ENCODE peak calls at places on chromosomes 5 and 9, in four cellular contexts. H is dorsolateral prefrontal cortex, E is heart right ventricle, Z is tibial nerve. L is an unnamed sample.

GRCh38 chr5:43017438-43017820 is 22.7 kb downstream of the ANXA2R start:
- DNase-seq in H (no peak), E (no peak), Z (no peak), L (no peak)

GRCh38 chr5:96968074-96968473 is 32.2 kb downstream of the LNPEP start:
- DNase-seq in H (no peak), E (no peak), Z (no peak), L (no peak)

GRCh38 chr5:65186646-65187227 is 295.0 kb downstream of the ADAMTS6 start:
- DNase-seq in Z (no peak), E (no peak), H (no peak), L (no peak)

GRCh38 chr9:68455436-68455835 is 85.2 kb downstream of the TMEM252 start:
- DNase-seq in Z (no peak), E (no peak), H (peak), L (no peak)

GRCh38 chr9:36840895-36841536 is 193.1 kb downstream of the PAX5 start:
- DNase-seq in H (no peak), Z (no peak), E (no peak), L (no peak)

GRCh38 chr5:124285071-124285470 is 461.4 kb downstream of the ZNF608 start:
- DNase-seq in E (no peak), H (no peak), Z (no peak), L (peak)

GRCh38 chr9:21104787-21105186 is 27.0 kb upstream of the IFNB1 start:
- DNase-seq in E (no peak), H (no peak), Z (no peak), L (no peak)

GRCh38 chr9:127050152-127050551 is 72.3 kb downstream of the ANGPTL2 start:
- DNase-seq in H (no peak), Z (no peak), E (no peak), L (no peak)

GRCh38 chr9:112059145-112059979 is 115.7 kb downstream of the SUSD1 start:
- DNase-seq in Z (no peak), E (no peak), H (no peak), L (no peak)

GRCh38 chr5:139637438-139638089 is 10.6 kb upstream of the CXXC5 start:
- DNase-seq in E (peak), H (peak), Z (peak), L (peak)

GRCh38 chr5:131148835-131149234 is 16.2 kb downstream of the HINT1 start:
- DNase-seq in E (no peak), Z (no peak), H (no peak), L (no peak)

GRCh38 chr9:70260007-70260443 is 1.2 kb downstream of the SMC5 start:
- DNase-seq in Z (no peak), H (no peak), E (no peak), L (no peak)

GRCh38 chr5:106454651-106455415 is 1215.9 kb downstream of the EFNA5 start:
- DNase-seq in E (no peak), H (no peak), Z (no peak), L (no peak)

GRCh38 chr9:98332405-98332831 is 77.0 kb upstream of the TBC1D2 start:
- DNase-seq in H (no peak), Z (no peak), E (no peak), L (no peak)

GRCh38 chr5:181221105-181221791 is 1.8 kb upstream of the TRIM41 start:
- DNase-seq in Z (no peak), H (no peak), E (no peak), L (no peak)

GRCh38 chr9:99356512-99356971 is 134.5 kb downstream of the SEC61B start:
- DNase-seq in E (peak), Z (no peak), H (peak), L (peak)

GRCh38 chr5:431711-432050 is 11.3 kb upstream of the EXOC3 start:
- DNase-seq in E (no peak), Z (no peak), H (no peak), L (no peak)

GRCh38 chr9:110123364-110124095 is 84.4 kb downstream of the C9orf152 start:
- DNase-seq in E (no peak), H (no peak), Z (no peak), L (no peak)

GRCh38 chr5:79974896-79975295 is 16.2 kb downstream of the MTX3 start:
- DNase-seq in Z (no peak), H (no peak), E (no peak), L (no peak)

GRCh38 chr5:132475531-132475930 is 15.0 kb downstream of the IRF1 start:
- DNase-seq in E (no peak), H (no peak), Z (no peak), L (no peak)

GRCh38 chr5:16364906-16365305 is 100.7 kb downstream of the ZNF622 start:
- DNase-seq in Z (no peak), H (no peak), E (no peak), L (no peak)

GRCh38 chr9:20014168-20014567 is 225.3 kb upstream of the SLC24A2 start:
- DNase-seq in Z (no peak), E (no peak), H (no peak), L (no peak)

GRCh38 chr9:12819436-12820185 is 44.8 kb downstream of the LURAP1L start:
- DNase-seq in Z (no peak), E (no peak), H (no peak), L (no peak)

GRCh38 chr9:133160742-133161541 is 2.8 kb downstream of the GBGT1 start:
- DNase-seq in H (no peak), E (peak), Z (peak), L (peak)

GRCh38 chr5:174045470-174046025 is at the start of gene NSG2:
- DNase-seq in E (peak), H (peak), Z (peak), L (peak)

GRCh38 chr5:172558076-172558990 is 82.7 kb upstream of the NEURL1B start:
- DNase-seq in Z (no peak), H (no peak), E (no peak), L (no peak)
- H3K27ac ChIP-seq in Z (peak), H (no peak), E (peak), L (no peak)

GRCh38 chr5:180207593-180207992 is 1.4 kb downstream of the RASGEF1C start:
- DNase-seq in H (peak), E (no peak), Z (no peak), L (no peak)

GRCh38 chr5:180206993-180207392 is 2.0 kb downstream of the RASGEF1C start:
- DNase-seq in E (no peak), Z (no peak), H (no peak), L (no peak)

GRCh38 chr5:180208435-180209081 is 453 bp downstream of the RASGEF1C start:
- DNase-seq in E (no peak), Z (no peak), H (no peak), L (no peak)

GRCh38 chr5:180209137-180209581 is at the start of gene RASGEF1C:
- DNase-seq in H (peak), Z (peak), E (peak), L (peak)

DNA sequence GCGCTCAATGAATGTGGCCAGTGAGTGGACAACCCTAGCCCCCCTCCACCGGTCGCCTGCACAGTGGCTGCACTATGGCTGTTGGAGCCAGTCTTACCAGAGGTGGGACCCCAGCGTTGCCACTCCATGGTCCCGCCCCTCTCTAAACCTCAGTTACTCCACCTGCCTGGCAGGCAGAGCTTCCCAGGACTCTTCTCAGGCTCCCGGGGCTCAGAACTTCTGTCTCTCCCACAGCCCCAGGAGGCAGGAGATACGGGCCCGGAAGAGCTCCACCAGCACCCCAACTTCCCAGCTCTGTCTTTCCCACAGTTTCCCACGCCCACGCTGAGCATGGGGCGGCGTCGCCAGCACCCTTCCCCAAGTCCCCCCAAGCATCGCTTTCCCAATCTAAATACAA is 975 bp downstream of the RASGEF1C start:
- DNase-seq in H (no peak), E (no peak), Z (no peak), L (no peak)
- TF ChIP-seq CTCF in H (no peak), E (no peak), Z (no peak), L (no peak)

GRCh38 chr5:146778795-146779579 is 99.6 kb downstream of the PPP2R2B start:
- DNase-seq in H (no peak), Z (no peak), E (no peak), L (no peak)
- H3K27ac ChIP-seq in H (peak), Z (no peak), E (no peak), L (no peak)

GRCh38 chr9:87579761-87580626 is 82.3 kb downstream of the DAPK1 start:
- DNase-seq in E (no peak), H (no peak), Z (no peak), L (no peak)

GRCh38 chr9:87581513-87581912 is 83.8 kb downstream of the DAPK1 start:
- DNase-seq in E (no peak), H (no peak), Z (no peak), L (no peak)

GRCh38 chr9:87577746-87578145 is 80.1 kb downstream of the DAPK1 start:
- DNase-seq in E (no peak), H (no peak), Z (no peak), L (no peak)

GRCh38 chr9:87580941-87581438 is 83.3 kb downstream of the DAPK1 start:
- DNase-seq in Z (no peak), H (no peak), E (no peak), L (no peak)

GRCh38 chr9:87578625-87579024 is 81.0 kb downstream of the DAPK1 start:
- DNase-seq in H (no peak), E (no peak), Z (no peak), L (no peak)
- TF ChIP-seq CTCF in H (no peak), E (no peak), Z (no peak), L (no peak)

GRCh38 chr9:129865668-129866320 is 30.5 kb downstream of the USP20 start:
- DNase-seq in E (no peak), H (no peak), Z (no peak), L (no peak)

GRCh38 chr9:129868033-129868395 is 32.8 kb downstream of the USP20 start:
- DNase-seq in H (no peak), E (no peak), Z (no peak), L (no peak)

GRCh38 chr9:129868571-129869486 is 33.6 kb downstream of the USP20 start:
- DNase-seq in H (no peak), E (no peak), Z (no peak), L (no peak)

GRCh38 chr9:129866373-129867137 is 31.3 kb downstream of the USP20 start:
- DNase-seq in H (no peak), Z (no peak), E (no peak), L (no peak)

DNA sequence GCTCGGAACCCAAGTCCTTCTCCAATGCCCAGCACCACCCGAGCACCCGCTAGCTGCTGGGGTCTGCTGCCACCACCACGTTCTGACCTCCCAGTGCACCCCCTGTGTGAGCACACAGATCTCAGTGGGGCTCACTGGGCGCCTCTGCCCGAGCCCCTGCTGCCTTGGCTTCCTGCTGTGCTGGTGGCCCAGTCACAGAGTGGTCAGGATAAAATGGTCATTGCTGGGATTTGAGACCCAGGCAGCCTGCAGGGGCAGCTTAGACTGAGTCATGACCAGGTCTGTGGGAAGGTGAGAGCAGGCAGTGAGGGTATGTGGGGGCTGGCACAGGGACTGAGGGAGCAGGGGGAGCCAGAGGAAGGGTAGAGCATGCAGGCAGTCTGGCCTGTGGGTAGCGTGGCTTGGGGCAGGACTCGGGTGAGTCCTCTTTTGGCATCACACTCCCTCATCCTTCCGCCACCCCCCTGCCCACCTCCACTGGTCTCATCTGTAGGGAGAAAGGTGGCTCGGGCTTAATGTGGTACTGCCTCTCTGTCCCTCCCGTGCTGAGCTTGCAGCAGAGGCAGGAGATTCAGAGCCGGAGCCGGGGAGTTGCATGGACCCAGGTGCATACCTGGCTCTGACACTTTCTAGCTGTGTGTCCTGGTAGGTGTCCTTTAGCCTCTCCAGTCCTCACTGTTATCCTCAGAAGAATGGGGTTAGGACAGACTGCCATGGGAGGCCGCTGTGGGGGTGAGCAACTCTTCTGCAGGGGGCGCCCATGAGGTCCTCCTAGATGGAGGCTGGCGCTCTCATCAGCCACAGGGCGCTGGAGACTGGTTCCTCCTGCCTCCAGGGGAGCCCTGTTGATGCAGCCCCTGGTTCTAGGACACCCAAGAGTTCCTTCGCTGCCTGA is 32.1 kb downstream of the USP20 start:
- DNase-seq in E (no peak), Z (no peak), H (no peak), L (no peak)
- H3K27ac ChIP-seq in E (no peak), Z (peak), H (no peak), L (no peak)

DNA sequence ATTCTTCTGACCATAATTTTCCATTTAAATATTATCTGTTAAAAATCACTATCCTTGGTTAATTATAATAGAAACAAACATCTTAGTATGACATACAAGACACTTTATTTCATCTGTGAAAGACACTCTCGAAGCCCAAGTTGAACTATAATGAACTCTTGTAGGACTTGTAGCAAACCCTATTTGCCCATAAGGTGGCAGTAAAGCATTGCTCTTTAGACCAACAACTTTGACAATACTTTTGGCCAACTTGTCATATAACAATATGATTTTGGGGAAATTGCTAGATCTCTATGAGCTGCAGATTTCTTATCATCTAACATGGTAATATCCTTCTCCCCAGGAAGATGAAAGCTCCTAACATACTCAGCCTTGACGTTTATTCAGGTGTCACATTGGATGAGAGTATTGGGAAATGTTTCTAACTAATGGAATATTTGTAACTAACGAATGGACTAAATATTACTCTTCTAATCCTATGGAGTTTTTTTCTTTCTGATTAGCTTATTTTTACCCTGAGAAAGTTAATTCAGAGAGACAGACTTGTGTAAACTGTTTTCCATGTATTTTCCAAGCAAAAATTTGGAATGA is 11.0 kb downstream of the SPINK14 start:
- DNase-seq in Z (no peak), H (no peak), E (no peak), L (no peak)
- TF ChIP-seq CTCF in Z (peak), H (peak), E (peak), L (peak)

DNA sequence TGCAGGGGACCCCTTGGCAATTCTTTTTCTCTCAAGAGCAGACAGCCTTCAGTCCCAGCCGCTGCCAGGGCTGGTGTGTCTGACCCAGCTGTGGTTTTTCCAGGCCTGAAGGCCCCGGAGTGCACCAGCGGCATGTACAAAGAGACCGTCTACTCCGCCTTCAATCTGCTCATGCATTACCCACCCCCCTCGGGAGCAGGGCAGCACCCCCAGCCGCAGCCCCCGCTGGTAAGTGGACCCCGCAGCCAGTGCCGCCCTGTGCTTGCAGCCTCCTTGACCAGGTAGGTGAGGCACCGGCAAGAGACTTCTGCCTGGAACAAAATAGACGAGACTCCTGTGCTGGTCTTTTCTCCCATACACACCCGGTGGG is 1.3 kb downstream of the TCF7 start:
- DNase-seq in E (no peak), Z (no peak), H (no peak), L (no peak)
- H3K27ac ChIP-seq in E (no peak), Z (peak), H (no peak), L (no peak)

DNA sequence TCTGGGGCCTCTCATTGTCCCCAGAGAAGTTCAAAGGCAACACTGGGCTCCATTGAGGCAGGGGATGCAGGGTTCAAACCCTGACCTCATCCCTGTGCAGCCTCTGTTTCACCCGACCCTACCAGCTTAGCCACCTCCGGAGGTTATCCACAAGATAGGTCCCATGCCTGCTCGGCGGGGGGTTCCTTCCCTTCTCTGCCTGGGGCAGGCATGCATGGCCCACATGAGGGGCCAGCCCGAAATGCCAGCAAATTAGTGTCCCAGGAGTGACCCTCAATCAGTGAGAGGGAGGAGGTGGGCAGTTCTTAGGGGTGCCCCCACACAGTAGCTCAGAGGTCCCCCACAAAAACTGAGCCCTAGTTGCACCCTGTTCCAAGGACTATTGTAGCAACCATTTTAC is 24.8 kb upstream of the FUBP3 start:
- DNase-seq in H (no peak), Z (no peak), E (no peak), L (no peak)
- TF ChIP-seq CTCF in H (no peak), Z (no peak), E (no peak), L (no peak)

L was measured in lung.